ENCODE peak calls at places on chromosomes 7 and 10, in seven cellular contexts. S is NCI-H524; Y is AG10803; U is GM23248; B is activated CD8-positive, alpha-beta memory T cell treated with anti-CD3 and anti-CD28 coated beads, Interleukin-2, amount 10 ng/mL, durations not matched to agents 7 days and 5 days; H is A172; W is HCT116. I is an unnamed sample.
A peak's percentile ranks its signal among the peaks of the same experiment; 100 is the strongest.

GRCh38 chr10:22927163-22927562 is 690 bp upstream of the ARMC3 start:
- DNase-seq in S (no peak), Y (no peak), U (no peak), B (no peak), H (no peak), W (no peak), I (no peak)

GRCh38 chr7:8125680-8126444 is 136.1 kb downstream of the ICA1 start:
- DNase-seq in S (no peak), Y (no peak), U (no peak), B (peak; percentile 92), H (no peak), W (no peak), I (no peak)

GRCh38 chr7:29146888-29147609 is 712 bp upstream of the CPVL start:
- DNase-seq in S (peak; percentile 18), Y (no peak), U (peak; percentile 50), B (no peak), H (peak; percentile 14), W (peak; percentile 8), I (no peak)

GRCh38 chr7:159091041-159091440 is 53.6 kb downstream of the VIPR2 start:
- DNase-seq in S (no peak), Y (no peak), U (no peak), B (no peak), H (no peak), W (no peak), I (peak; percentile 64)

GRCh38 chr10:32299354-32299980 is 47.5 kb downstream of the EPC1 start:
- DNase-seq in S (no peak), Y (peak; percentile 32), U (no peak), B (no peak), H (no peak), W (no peak), I (no peak)

GRCh38 chr10:129877773-129878371 is 86.2 kb downstream of the EBF3 start:
- DNase-seq in S (no peak), Y (no peak), U (peak; percentile 23), B (peak; percentile 50), H (no peak), W (no peak), I (no peak)

GRCh38 chr10:47383254-47384147 is 592 bp downstream of the ZNF488 start:
- DNase-seq in S (peak; percentile 3), Y (no peak), U (no peak), B (peak; percentile 27), H (no peak), W (no peak), I (no peak)

GRCh38 chr7:142347091-142347490 is 89.2 kb upstream of the PRSS58 start:
- DNase-seq in S (no peak), Y (no peak), U (no peak), B (no peak), H (no peak), W (no peak), I (no peak)

GRCh38 chr7:27205325-27206280 is 5.7 kb upstream of the HOXA13 start:
- DNase-seq in S (peak; percentile 17), Y (no peak), U (peak; percentile 18), B (no peak), H (no peak), W (no peak), I (no peak)

GRCh38 chr10:103888113-103888841 is 29.7 kb downstream of the STN1 start:
- DNase-seq in S (peak; percentile 15), Y (peak; percentile 75), U (peak; percentile 90), B (no peak), H (peak; percentile 80), W (peak; percentile 61), I (no peak)

I was measured in osteocyte.